ENCODE peak calls at places on chromosome 12, in eight cellular contexts. V is GM12878, C is heart left ventricle, L is ovary, E is uterus, A is IMR-90, Y is lower leg skin, P is body of pancreas. U is an unnamed sample.

GRCh38 chr12:111780615-111781014 is 13.9 kb downstream of the ALDH2 start:
- DNase-seq in V (no peak), L (no peak), P (peak), E (no peak), Y (no peak), A (no peak), C (no peak), U (no peak)

GRCh38 chr12:95262808-95263207 is 45.2 kb downstream of the VEZT start:
- DNase-seq in E (peak), P (no peak), V (no peak), Y (no peak), C (peak), L (no peak), A (peak), U (no peak)

GRCh38 chr12:121789233-121789781 is 4.2 kb downstream of the RHOF start:
- DNase-seq in L (no peak), V (no peak), E (no peak), C (peak), Y (no peak), A (no peak), P (no peak), U (no peak)

GRCh38 chr12:50720085-50720484 is 43.8 kb upstream of the ATF1 start:
- DNase-seq in Y (no peak), A (peak), L (no peak), C (no peak), V (no peak), E (no peak), P (no peak), U (no peak)

GRCh38 chr12:8011331-8011730 is 21.2 kb upstream of the FOXJ2 start:
- DNase-seq in E (no peak), C (no peak), L (no peak), Y (no peak), V (no peak), A (no peak), P (no peak), U (no peak)

GRCh38 chr12:104573-105081 is 38.1 kb downstream of the IQSEC3 start:
- DNase-seq in Y (no peak), P (no peak), V (no peak), A (no peak), L (peak), C (no peak), E (no peak), U (no peak)

GRCh38 chr12:39605996-39606395 is 13.6 kb downstream of the ABCD2 start:
- DNase-seq in C (no peak), E (no peak), P (no peak), L (no peak), A (no peak), Y (no peak), V (no peak), U (no peak)

GRCh38 chr12:15216036-15216889 is 5.0 kb downstream of the RERG start:
- DNase-seq in P (no peak), C (no peak), E (no peak), Y (no peak), A (no peak), L (no peak), V (no peak), U (no peak)

GRCh38 chr12:22409071-22409951 is 74.8 kb upstream of the ST8SIA1 start:
- DNase-seq in E (no peak), L (no peak), C (no peak), V (peak), P (no peak), A (no peak), Y (no peak), U (no peak)

DNA sequence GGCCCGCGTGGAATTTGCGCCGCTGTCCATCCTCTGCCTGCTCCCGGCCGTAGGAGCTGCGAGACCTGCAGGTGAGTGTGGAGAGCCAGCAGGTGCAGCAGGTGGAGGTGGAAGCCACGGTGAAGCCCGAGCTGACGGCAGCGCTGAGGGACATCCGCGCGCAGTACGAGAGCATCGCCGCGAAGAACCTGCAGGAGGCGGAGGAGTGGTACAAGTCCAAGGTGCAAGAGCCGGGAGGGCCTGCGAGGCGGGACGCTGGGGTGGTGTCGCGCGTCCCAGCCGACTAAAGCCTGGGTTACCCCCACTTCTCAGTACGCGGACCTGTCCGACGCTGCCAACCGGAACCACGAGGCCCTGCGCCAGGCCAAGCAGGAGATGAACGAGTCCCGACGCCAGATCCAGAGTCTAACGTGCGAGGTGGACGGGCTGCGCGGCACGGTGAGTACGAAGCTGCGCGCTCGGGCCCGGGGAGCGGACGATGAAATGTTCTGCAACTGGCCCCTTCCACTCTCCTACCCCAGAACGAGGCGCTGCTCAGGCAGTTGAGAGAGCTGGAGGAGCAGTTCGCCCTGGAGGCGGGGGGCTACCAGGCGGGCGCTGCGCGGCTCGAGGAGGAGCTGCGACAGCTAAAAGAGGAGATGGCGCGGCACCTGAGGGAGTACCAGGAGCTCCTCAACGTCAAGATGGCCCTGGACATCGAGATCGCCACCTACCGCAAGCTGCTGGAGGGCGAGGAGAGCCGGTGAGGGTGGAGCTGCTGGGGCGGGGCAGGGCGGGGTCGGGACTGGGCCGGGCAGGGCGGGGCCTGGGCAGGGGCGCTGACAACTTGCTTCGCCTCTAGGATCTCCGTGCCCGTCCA is 2.1 kb downstream of the PRPH start:
- DNase-seq in L (no peak), P (peak), A (no peak), C (no peak), V (no peak), E (no peak), Y (no peak), U (no peak)
- H3K4me3 ChIP-seq in L (no peak), P (no peak), A (no peak), C (no peak), V (peak), E (no peak), Y (peak), U (peak)

DNA sequence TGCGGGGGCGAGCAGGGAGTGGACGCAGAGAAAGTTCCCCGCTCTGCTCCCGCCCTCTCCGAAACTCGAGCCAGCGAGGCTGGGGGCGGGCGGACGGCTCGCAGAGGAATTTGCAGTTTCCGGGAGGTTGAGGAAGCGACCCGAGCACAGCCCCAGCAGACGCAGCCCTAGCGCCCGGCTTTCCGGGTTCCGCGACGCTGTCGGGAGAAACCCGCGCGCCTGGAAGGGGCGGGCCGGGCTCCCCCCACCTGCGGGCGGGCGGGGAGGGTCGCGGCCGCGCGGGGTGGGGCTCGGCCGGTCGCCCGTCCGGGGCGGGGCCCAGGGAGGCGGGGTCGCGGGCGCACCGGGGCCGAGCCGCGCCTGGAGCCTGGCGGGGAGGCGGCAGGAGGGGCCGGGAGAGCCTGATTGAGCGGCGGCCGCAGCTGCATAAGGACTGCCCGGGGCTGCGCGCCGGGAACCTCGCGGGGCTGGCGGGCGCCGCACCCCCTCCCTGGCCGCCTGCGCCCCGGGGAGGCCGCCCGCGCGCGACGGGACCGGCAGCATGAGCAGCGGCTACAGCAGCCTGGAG is at the start of gene RASSF3:
- DNase-seq in E (peak), A (peak), C (peak), Y (peak), V (no peak), L (peak), P (peak), U (peak)
- TF ChIP-seq POLR2A in E (peak), A (no peak), C (peak), Y (no peak), V (peak), L (peak), P (peak), U (no peak)

DNA sequence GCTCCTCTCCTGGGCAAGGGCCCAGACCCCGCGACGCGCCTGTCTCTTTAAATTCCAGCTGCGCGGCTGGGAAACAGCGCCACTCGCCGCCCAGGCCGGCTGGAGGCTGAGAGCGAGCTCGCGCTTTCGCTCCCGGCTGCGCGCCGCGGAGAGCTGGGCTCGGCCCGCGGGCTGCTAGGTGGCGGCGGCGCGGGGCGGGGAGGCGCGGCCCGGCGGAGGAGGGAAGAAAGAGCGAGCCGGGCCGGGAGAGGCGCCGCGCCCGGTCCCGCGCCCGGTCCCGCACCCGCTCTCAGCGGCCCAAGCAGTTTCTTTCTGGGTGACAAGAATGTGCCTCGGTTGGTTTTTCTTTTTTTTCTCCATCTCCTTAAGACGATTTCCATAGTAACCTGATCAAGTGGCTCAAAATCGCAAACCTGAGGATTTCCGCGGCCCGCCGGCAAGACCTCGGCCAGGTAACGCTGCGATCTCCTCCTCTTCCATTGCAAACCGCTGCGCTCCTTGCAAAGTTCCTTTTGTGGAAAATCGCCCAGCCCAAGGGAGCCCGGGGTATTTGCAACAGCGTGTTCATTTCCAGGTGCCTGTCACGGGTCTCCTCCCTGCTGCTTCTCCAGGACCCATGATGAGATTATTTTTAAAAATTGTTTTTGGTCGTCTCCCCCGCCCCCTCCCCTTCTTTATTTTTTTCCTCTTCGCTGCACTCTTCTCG is 259.5 kb upstream of the E2F7 start:
- DNase-seq in Y (peak), P (peak), C (peak), E (peak), V (no peak), A (peak), L (peak), U (no peak)
- TF ChIP-seq CTCF in Y (no peak), P (peak), C (peak), E (peak), V (peak), A (peak), L (peak), U (peak)

GRCh38 chr12:94207467-94208432 is 59.4 kb downstream of the PLXNC1 start:
- DNase-seq in L (no peak), Y (no peak), C (no peak), P (no peak), A (no peak), V (peak), E (no peak), U (no peak)
- H3K4me3 ChIP-seq in L (no peak), Y (no peak), C (peak), P (no peak), A (no peak), V (peak), E (no peak), U (no peak)

DNA sequence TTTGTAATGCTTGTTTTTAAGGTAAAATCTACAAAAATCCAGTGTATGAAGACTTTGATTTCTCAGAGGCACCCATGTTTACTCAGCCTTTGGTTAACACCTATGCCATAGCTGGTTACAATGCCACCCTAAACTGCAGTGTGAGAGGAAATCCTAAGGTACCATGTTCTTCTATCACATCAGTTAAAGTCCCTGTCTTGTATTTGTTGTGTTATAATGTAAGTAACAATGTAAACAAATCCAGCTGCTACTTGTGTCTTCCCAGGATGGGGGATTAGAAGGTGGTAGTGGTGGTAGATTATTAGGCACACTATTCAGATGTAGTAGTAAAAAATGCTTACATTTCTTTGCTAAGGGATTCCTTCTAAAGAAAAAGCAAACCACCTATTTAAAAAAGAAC is 19.4 kb upstream of the CHPT1 start:
- DNase-seq in Y (no peak), E (no peak), L (no peak), C (no peak), P (no peak), A (no peak), V (no peak), U (no peak)
- TF ChIP-seq POLR2A in Y (no peak), E (no peak), L (no peak), C (no peak), P (no peak), A (no peak), V (no peak), U (no peak)

GRCh38 chr12:75774309-75775052 is 257.1 kb downstream of the PHLDA1 start:
- DNase-seq in V (no peak), L (no peak), Y (no peak), E (no peak), C (no peak), P (no peak), A (no peak), U (no peak)
- TF ChIP-seq CTCF in V (no peak), L (no peak), Y (no peak), E (no peak), C (no peak), P (no peak), A (no peak), U (no peak)

GRCh38 chr12:56724660-56724988 is 475 bp downstream of the NACA start:
- DNase-seq in L (no peak), V (no peak), E (no peak), Y (no peak), C (no peak), A (no peak), P (no peak), U (no peak)

GRCh38 chr12:56723352-56723751 is 1.7 kb downstream of the NACA start:
- DNase-seq in P (no peak), E (no peak), L (no peak), V (no peak), Y (no peak), C (no peak), A (no peak), U (no peak)

GRCh38 chr12:56723889-56724659 is 1.0 kb downstream of the NACA start:
- DNase-seq in Y (peak), E (peak), V (no peak), L (peak), C (peak), A (peak), P (peak), U (no peak)

GRCh38 chr12:56721721-56722120 is 3.4 kb downstream of the NACA start:
- DNase-seq in A (no peak), P (no peak), C (no peak), Y (no peak), V (no peak), L (no peak), E (no peak), U (no peak)

GRCh38 chr12:56722832-56723231 is 2.3 kb downstream of the NACA start:
- DNase-seq in A (no peak), V (no peak), Y (no peak), C (no peak), L (no peak), P (no peak), E (no peak), U (no peak)
- H3K4me3 ChIP-seq in A (no peak), V (peak), Y (no peak), C (peak), L (no peak), P (no peak), E (no peak), U (peak)